ENCODE peak calls at places on chromosome 2, in nine cellular contexts. P is heart left ventricle, O is stomach, B is IMR-90, K is heart right ventricle, E is body of pancreas, W is hepatocyte, D is cardiac muscle cell, A is A549. V is an unnamed sample.

GRCh38 chr2:239316562-239317465 is 84.0 kb downstream of the HDAC4 start:
- DNase-seq in P (peak), O (peak), B (peak), K (peak), E (peak), W (peak), D (no peak), A (no peak), V (peak)

GRCh38 chr2:3769766-3770165 is 66.4 kb downstream of the DCDC2C start:
- DNase-seq in P (no peak), O (no peak), B (peak), K (no peak), E (no peak), W (no peak), D (no peak), A (no peak), V (peak)

GRCh38 chr2:170224692-170225091 is 46.7 kb downstream of the MYO3B start:
- DNase-seq in P (no peak), O (no peak), B (no peak), K (no peak), E (no peak), W (peak), D (peak), A (no peak), V (no peak)

GRCh38 chr2:1162768-1163584 is 212.3 kb downstream of the SNTG2 start:
- DNase-seq in P (peak), O (no peak), B (no peak), K (no peak), E (no peak), W (no peak), D (no peak), A (no peak), V (no peak)

GRCh38 chr2:179272406-179273192 is 8.0 kb upstream of the SESTD1 start:
- DNase-seq in P (no peak), O (no peak), B (peak), K (no peak), E (no peak), W (peak), D (peak), A (peak), V (no peak)

GRCh38 chr2:10269711-10270610 is 32.7 kb upstream of the HPCAL1 start:
- DNase-seq in P (no peak), O (peak), B (no peak), K (no peak), E (peak), W (peak), D (no peak), A (no peak), V (no peak)

GRCh38 chr2:209334188-209335017 is 89.4 kb upstream of the MAP2 start:
- DNase-seq in P (peak), O (peak), B (peak), K (peak), E (peak), W (peak), D (peak), A (peak), V (no peak)

GRCh38 chr2:38690499-38691420 is 24.8 kb downstream of the GALM start:
- DNase-seq in P (no peak), O (no peak), B (peak), K (no peak), E (peak), W (peak), D (no peak), A (peak), V (no peak)

GRCh38 chr2:240459401-240460242 is 24.2 kb downstream of the GPC1 start:
- DNase-seq in P (peak), O (no peak), B (no peak), K (peak), E (no peak), W (peak), D (no peak), A (no peak), V (no peak)

GRCh38 chr2:229170907-229171306 is 100.2 kb downstream of the PID1 start:
- DNase-seq in P (no peak), O (no peak), B (no peak), K (no peak), E (no peak), W (no peak), D (no peak), A (no peak), V (no peak)

GRCh38 chr2:29495536-29495935 is 380.3 kb downstream of the CLIP4 start:
- DNase-seq in P (no peak), O (no peak), B (no peak), K (no peak), E (no peak), W (no peak), D (no peak), A (no peak), V (no peak)
- TF ChIP-seq CTCF in P (no peak), O (no peak), B (no peak), K (no peak), E (no peak), W (no peak), D (no peak), A (no peak), V (no peak)

GRCh38 chr2:160989778-160990177 is 170.4 kb upstream of the TANK start:
- DNase-seq in P (no peak), O (no peak), B (no peak), K (no peak), E (no peak), W (no peak), D (no peak), A (no peak), V (no peak)

GRCh38 chr2:160994141-160995002 is 165.9 kb upstream of the TANK start:
- DNase-seq in P (peak), O (peak), B (peak), K (no peak), E (peak), W (peak), D (peak), A (peak), V (peak)

GRCh38 chr2:160996584-160996983 is 163.6 kb upstream of the TANK start:
- DNase-seq in P (no peak), O (no peak), B (no peak), K (no peak), E (no peak), W (no peak), D (no peak), A (no peak), V (no peak)

GRCh38 chr2:160993543-160994090 is 166.6 kb upstream of the TANK start:
- DNase-seq in P (peak), O (no peak), B (no peak), K (no peak), E (peak), W (no peak), D (peak), A (no peak), V (no peak)
- H3K27ac ChIP-seq in P (peak), O (peak), B (no peak), K (peak), E (peak), W (peak), D (peak), A (no peak), V (peak)

GRCh38 chr2:64931536-64932326 is 57.5 kb upstream of the SLC1A4 start:
- DNase-seq in P (no peak), O (no peak), B (no peak), K (no peak), E (no peak), W (no peak), D (no peak), A (no peak), V (no peak)

GRCh38 chr2:64930159-64930558 is 59.0 kb upstream of the SLC1A4 start:
- DNase-seq in P (no peak), O (no peak), B (no peak), K (no peak), E (no peak), W (no peak), D (no peak), A (no peak), V (no peak)

GRCh38 chr2:64934530-64934929 is 54.7 kb upstream of the SLC1A4 start:
- DNase-seq in P (no peak), O (no peak), B (no peak), K (no peak), E (no peak), W (no peak), D (no peak), A (no peak), V (no peak)

GRCh38 chr2:64929329-64929728 is 59.9 kb upstream of the SLC1A4 start:
- DNase-seq in P (no peak), O (no peak), B (no peak), K (no peak), E (no peak), W (no peak), D (no peak), A (no peak), V (no peak)

GRCh38 chr2:64932327-64933216 is 56.6 kb upstream of the SLC1A4 start:
- DNase-seq in P (no peak), O (no peak), B (no peak), K (no peak), E (no peak), W (no peak), D (no peak), A (no peak), V (no peak)
- H3K4me3 ChIP-seq in P (no peak), O (no peak), B (no peak), K (no peak), E (no peak), W (no peak), D (no peak), A (no peak), V (no peak)

GRCh38 chr2:43611987-43612894 is 16.4 kb upstream of the THADA start:
- DNase-seq in P (peak), O (peak), B (peak), K (peak), E (peak), W (peak), D (peak), A (peak), V (peak)
- TF ChIP-seq CTCF in P (peak), O (peak), B (peak), K (peak), E (peak), W (peak), D (peak), A (peak), V (peak)

DNA sequence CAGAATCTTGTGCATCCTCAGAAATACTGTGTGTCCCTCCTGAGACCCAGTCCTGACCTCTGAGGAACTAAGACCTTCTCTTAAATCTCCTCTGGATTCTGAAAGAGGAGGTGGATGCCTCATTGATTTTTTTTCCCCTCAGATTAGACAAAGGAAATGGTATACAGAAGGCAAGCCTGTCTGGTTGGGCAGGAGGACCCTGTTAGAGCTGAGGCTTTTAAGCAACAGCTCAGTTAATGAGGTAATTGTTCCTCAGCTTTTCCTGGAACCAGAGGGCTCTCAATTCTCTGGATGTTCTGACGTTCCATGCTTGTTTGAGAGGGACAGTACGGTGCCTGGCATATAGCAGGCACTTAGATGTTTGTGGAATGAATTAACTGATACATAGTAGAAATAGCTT is 61.7 kb upstream of the MCFD2 start:
- DNase-seq in P (peak), O (no peak), B (no peak), K (no peak), E (no peak), W (no peak), D (no peak), A (no peak), V (no peak)
- H3K27ac ChIP-seq in P (no peak), O (no peak), B (no peak), K (peak), E (no peak), W (peak), D (no peak), A (no peak), V (no peak)

DNA sequence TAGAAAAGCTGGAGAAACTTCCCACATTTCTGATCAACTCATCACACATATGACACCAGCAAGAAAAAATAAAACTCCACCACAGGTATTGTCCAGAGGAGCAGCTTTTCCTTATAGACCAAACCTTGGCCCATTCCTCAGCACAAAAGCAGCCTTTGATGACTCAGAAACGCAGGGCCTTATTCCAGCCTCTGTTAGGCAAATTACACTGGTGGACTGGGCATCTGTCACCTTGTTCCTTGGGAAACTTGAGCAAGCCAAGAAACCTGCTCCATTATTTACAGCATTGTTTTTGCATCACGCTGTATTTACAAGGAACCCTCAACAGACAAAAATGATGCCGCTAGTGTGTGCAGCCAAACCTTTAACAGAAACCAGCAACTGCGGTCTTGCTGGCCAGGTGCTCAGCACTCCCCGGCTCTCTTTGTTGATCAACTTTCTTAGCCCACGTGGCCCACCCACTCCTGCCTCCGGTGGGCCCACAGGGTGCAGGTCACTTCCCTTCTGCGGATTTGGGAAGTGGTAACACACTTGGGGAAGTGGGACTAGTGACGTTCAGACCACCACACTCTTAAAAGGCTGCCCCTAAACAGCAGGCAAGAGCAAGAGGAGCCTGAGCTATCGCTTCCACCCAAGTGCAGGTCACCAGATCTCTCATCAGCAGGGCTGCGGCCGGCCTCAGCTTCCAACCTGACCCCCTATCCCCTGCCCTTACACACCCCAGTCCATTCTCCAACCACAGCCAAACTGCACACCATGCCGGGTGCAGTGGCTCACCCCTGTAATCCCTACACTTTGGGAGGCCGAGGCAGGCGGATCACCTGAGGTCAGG is 1.5 kb downstream of the AP1S3 start:
- DNase-seq in P (no peak), O (no peak), B (no peak), K (no peak), E (peak), W (peak), D (no peak), A (no peak), V (no peak)
- H3K4me3 ChIP-seq in P (no peak), O (peak), B (no peak), K (no peak), E (no peak), W (no peak), D (no peak), A (peak), V (no peak)

GRCh38 chr2:206154197-206154596 is 5.0 kb downstream of the NDUFS1 start:
- DNase-seq in P (no peak), O (no peak), B (no peak), K (no peak), E (no peak), W (peak), D (peak), A (peak), V (no peak)
- TF ChIP-seq CTCF in P (no peak), O (no peak), B (peak), K (peak), E (no peak), W (peak), D (no peak), A (peak), V (no peak)

GRCh38 chr2:24333019-24333540 is 27.3 kb downstream of the ITSN2 start:
- DNase-seq in P (no peak), O (no peak), B (no peak), K (no peak), E (no peak), W (no peak), D (no peak), A (no peak), V (no peak)
- H3K27ac ChIP-seq in P (no peak), O (no peak), B (no peak), K (no peak), E (no peak), W (no peak), D (no peak), A (no peak), V (no peak)

GRCh38 chr2:196278491-196278911 is 107.1 kb upstream of the STK17B start:
- DNase-seq in P (no peak), O (no peak), B (peak), K (no peak), E (no peak), W (no peak), D (no peak), A (no peak), V (no peak)
- H3K4me3 ChIP-seq in P (no peak), O (no peak), B (no peak), K (no peak), E (no peak), W (no peak), D (no peak), A (no peak), V (no peak)

V was measured in right atrium auricular region.